ENCODE peak calls at places on chromosomes 12 and 14, in four cellular contexts. One of them, this sample, is unnamed.

GRCh38 chr12:107374136-107374535 is 280.8 kb upstream of the CRY1 start:
- DNase-seq in GM12878: no peak
- DNase-seq in sigmoid colon: no peak
- DNase-seq in ovary: no peak
- DNase-seq in this sample: no peak

GRCh38 chr12:80033457-80033856 is 65.9 kb upstream of the OTOGL start:
- DNase-seq in GM12878: no peak
- DNase-seq in sigmoid colon: no peak
- DNase-seq in ovary: no peak
- DNase-seq in this sample: no peak

GRCh38 chr12:132505105-132505851 is 15.3 kb downstream of the FBRSL1 start:
- DNase-seq in GM12878: no peak
- DNase-seq in sigmoid colon: no peak
- DNase-seq in ovary: no peak
- DNase-seq in this sample: peak; percentile 47

GRCh38 chr12:47799357-47799955 is 20.2 kb downstream of the HDAC7 start:
- DNase-seq in GM12878: no peak
- DNase-seq in sigmoid colon: peak; percentile 88
- DNase-seq in ovary: no peak
- DNase-seq in this sample: peak; percentile 69

GRCh38 chr12:104925501-104925900 is 32.6 kb downstream of the SLC41A2 start:
- DNase-seq in GM12878: no peak
- DNase-seq in sigmoid colon: no peak
- DNase-seq in ovary: no peak
- DNase-seq in this sample: no peak

GRCh38 chr12:53586745-53587144 is 39.4 kb downstream of the ATF7 start:
- DNase-seq in GM12878: no peak
- DNase-seq in sigmoid colon: no peak
- DNase-seq in ovary: no peak
- DNase-seq in this sample: no peak

GRCh38 chr14:105685003-105685402 is 158.6 kb downstream of the TMEM121 start:
- DNase-seq in GM12878: no peak
- DNase-seq in sigmoid colon: no peak
- DNase-seq in ovary: no peak
- DNase-seq in this sample: no peak

GRCh38 chr12:40375076-40375475 is 150.3 kb downstream of the LRRK2 start:
- DNase-seq in GM12878: no peak
- DNase-seq in sigmoid colon: no peak
- DNase-seq in ovary: no peak
- DNase-seq in this sample: no peak

GRCh38 chr12:106885546-106886249 is 70.0 kb upstream of the TMEM263 start:
- DNase-seq in GM12878: no peak
- DNase-seq in sigmoid colon: no peak
- DNase-seq in ovary: no peak
- DNase-seq in this sample: no peak

GRCh38 chr12:78210894-78211302 is 380.2 kb downstream of the NAV3 start:
- DNase-seq in GM12878: no peak
- DNase-seq in sigmoid colon: no peak
- DNase-seq in ovary: no peak
- DNase-seq in this sample: no peak

GRCh38 chr14:52553002-52553670 is 500 bp downstream of the GPR137C start:
- DNase-seq in GM12878: no peak
- DNase-seq in sigmoid colon: peak; percentile 75
- DNase-seq in ovary: peak; percentile 28
- DNase-seq in this sample: peak; percentile 25

GRCh38 chr12:95820096-95820703 is 29.6 kb upstream of the NTN4 start:
- DNase-seq in GM12878: no peak
- DNase-seq in sigmoid colon: no peak
- DNase-seq in ovary: no peak
- DNase-seq in this sample: no peak

GRCh38 chr14:100594625-100594951 is 7.4 kb upstream of the BEGAIN start:
- DNase-seq in GM12878: no peak
- DNase-seq in sigmoid colon: peak; percentile 53
- DNase-seq in ovary: no peak
- DNase-seq in this sample: peak; percentile 4

GRCh38 chr12:54370218-54370730 is 6.0 kb upstream of the GPR84 start:
- DNase-seq in GM12878: no peak
- DNase-seq in sigmoid colon: peak; percentile 92
- DNase-seq in ovary: peak; percentile 79
- DNase-seq in this sample: peak; percentile 72

GRCh38 chr14:36509056-36509917 is 10.7 kb downstream of the NKX2-1 start:
- DNase-seq in GM12878: no peak
- DNase-seq in sigmoid colon: no peak
- DNase-seq in ovary: no peak
- DNase-seq in this sample: no peak

GRCh38 chr14:67359775-67360468 is at the start of the genes ATP6V1D and EIF2S1:
- DNase-seq in GM12878: peak; percentile 98
- DNase-seq in sigmoid colon: peak; percentile 100
- DNase-seq in ovary: peak; percentile 99
- DNase-seq in this sample: peak; percentile 99

GRCh38 chr12:11710906-11711305 is 61.4 kb downstream of the ETV6 start:
- DNase-seq in GM12878: no peak
- DNase-seq in sigmoid colon: no peak
- DNase-seq in ovary: no peak
- DNase-seq in this sample: no peak

GRCh38 chr12:25119020-25119419 is 75.9 kb downstream of the DNAI7 start:
- DNase-seq in GM12878: no peak
- DNase-seq in sigmoid colon: no peak
- DNase-seq in ovary: no peak
- DNase-seq in this sample: no peak

GRCh38 chr14:63542231-63542999 is 762 bp downstream of the PPP2R5E start:
- DNase-seq in GM12878: no peak
- DNase-seq in sigmoid colon: no peak
- DNase-seq in ovary: peak; percentile 12
- DNase-seq in this sample: no peak

GRCh38 chr14:71532790-71533189 is 399.4 kb upstream of the RGS6 start:
- DNase-seq in GM12878: no peak
- DNase-seq in sigmoid colon: no peak
- DNase-seq in ovary: no peak
- DNase-seq in this sample: no peak

GRCh38 chr14:69554500-69554899 is 20.2 kb downstream of the CCDC177 start:
- DNase-seq in GM12878: no peak
- DNase-seq in sigmoid colon: no peak
- DNase-seq in ovary: no peak
- DNase-seq in this sample: no peak

GRCh38 chr14:70013269-70013873 is 134.2 kb downstream of the SMOC1 start:
- DNase-seq in GM12878: no peak
- DNase-seq in sigmoid colon: no peak
- DNase-seq in ovary: no peak
- DNase-seq in this sample: no peak

GRCh38 chr14:104803280-104803915 is 2.5 kb downstream of the ZBTB42 start:
- DNase-seq in GM12878: no peak
- DNase-seq in sigmoid colon: no peak
- DNase-seq in ovary: no peak
- DNase-seq in this sample: no peak

GRCh38 chr12:54390176-54390667 is 5.7 kb upstream of the ZNF385A start:
- DNase-seq in GM12878: no peak
- DNase-seq in sigmoid colon: no peak
- DNase-seq in ovary: no peak
- DNase-seq in this sample: peak; percentile 13

GRCh38 chr12:26817183-26817591 is 15.8 kb downstream of the ITPR2 start:
- DNase-seq in GM12878: no peak
- DNase-seq in sigmoid colon: no peak
- DNase-seq in ovary: no peak
- DNase-seq in this sample: no peak

GRCh38 chr14:95515080-95515489 is 1.4 kb downstream of the SYNE3 start:
- DNase-seq in GM12878: no peak
- DNase-seq in sigmoid colon: peak; percentile 78
- DNase-seq in ovary: peak; percentile 61
- DNase-seq in this sample: peak; percentile 67

GRCh38 chr14:75063491-75064204 is at the start of gene ACYP1:
- DNase-seq in GM12878: peak; percentile 56
- DNase-seq in sigmoid colon: peak; percentile 97
- DNase-seq in ovary: peak; percentile 89
- DNase-seq in this sample: peak; percentile 93

GRCh38 chr14:81165188-81165587 is 55.6 kb downstream of the GTF2A1 start:
- DNase-seq in GM12878: no peak
- DNase-seq in sigmoid colon: no peak
- DNase-seq in ovary: no peak
- DNase-seq in this sample: no peak

GRCh38 chr14:87615822-87616679 is 376.9 kb downstream of the GALC start:
- DNase-seq in GM12878: no peak
- DNase-seq in sigmoid colon: peak; percentile 63
- DNase-seq in ovary: peak; percentile 8
- DNase-seq in this sample: peak; percentile 21

GRCh38 chr14:68783408-68784297 is 9.2 kb downstream of the ZFP36L1 start:
- DNase-seq in GM12878: no peak
- DNase-seq in sigmoid colon: peak; percentile 58
- DNase-seq in ovary: no peak
- DNase-seq in this sample: no peak

GRCh38 chr14:46197856-46198255 is 453.7 kb downstream of the RPL10L start:
- DNase-seq in GM12878: no peak
- DNase-seq in sigmoid colon: no peak
- DNase-seq in ovary: no peak
- DNase-seq in this sample: no peak

GRCh38 chr12:10901427-10901826 is 7.9 kb downstream of the TAS2R13 start:
- DNase-seq in GM12878: no peak
- DNase-seq in sigmoid colon: no peak
- DNase-seq in ovary: no peak
- DNase-seq in this sample: no peak

GRCh38 chr14:35229495-35230089 is 62.6 kb upstream of the PSMA6 start:
- DNase-seq in GM12878: no peak
- DNase-seq in sigmoid colon: no peak
- DNase-seq in ovary: no peak
- DNase-seq in this sample: no peak

GRCh38 chr14:45085004-45085403 is 1.1 kb downstream of the PRPF39 start:
- DNase-seq in GM12878: no peak
- DNase-seq in sigmoid colon: no peak
- DNase-seq in ovary: no peak
- DNase-seq in this sample: no peak

GRCh38 chr14:65479386-65479785 is 66.9 kb downstream of the FUT8 start:
- DNase-seq in GM12878: no peak
- DNase-seq in sigmoid colon: no peak
- DNase-seq in ovary: no peak
- DNase-seq in this sample: no peak
- H3K36me3 ChIP-seq in GM12878: no peaks in the 10 kb centered on the region
- H3K36me3 ChIP-seq in sigmoid colon: no peaks in the 10 kb centered on the region
- H3K36me3 ChIP-seq in ovary: no peaks in the 10 kb centered on the region
- H3K36me3 ChIP-seq in this sample: no peaks in the 10 kb centered on the region

DNA sequence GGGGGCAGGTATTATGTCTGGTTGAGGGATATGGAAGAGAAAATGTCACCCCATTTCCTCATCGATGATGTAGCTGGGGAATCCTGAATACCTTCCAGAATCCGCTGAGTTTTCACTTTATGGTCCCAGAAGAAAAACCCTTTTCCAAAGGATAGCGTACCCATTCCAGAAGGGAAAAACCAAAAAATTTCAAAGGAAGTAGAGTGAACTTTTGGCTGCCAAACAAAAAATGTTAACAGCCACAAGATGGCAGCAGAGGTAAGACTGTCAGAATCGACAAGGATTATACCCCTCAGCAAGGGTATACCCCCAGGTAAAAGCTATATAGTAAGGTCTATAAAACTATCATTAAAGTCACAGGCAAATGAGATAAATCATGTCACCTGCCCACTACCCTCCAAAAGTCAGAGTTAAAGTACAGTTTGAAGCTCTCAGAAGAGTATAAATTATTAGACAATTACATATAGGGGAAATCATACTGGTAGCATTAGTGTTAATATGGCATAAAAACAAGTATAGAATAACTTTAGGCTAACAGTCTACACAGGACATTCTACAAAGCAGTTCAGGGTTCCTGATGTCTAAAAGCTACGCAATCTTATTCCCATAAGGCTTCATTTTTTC is 18.0 kb downstream of the ACIN1 start:
- DNase-seq in GM12878: no peak
- DNase-seq in sigmoid colon: no peak
- DNase-seq in ovary: no peak
- DNase-seq in this sample: no peak
- H3K36me3 ChIP-seq in GM12878: peaks cover 25% of the 10 kb centered on the region
- H3K36me3 ChIP-seq in sigmoid colon: peaks cover 68% of the 10 kb centered on the region
- H3K36me3 ChIP-seq in ovary: no peaks in the 10 kb centered on the region
- H3K36me3 ChIP-seq in this sample: peaks cover 97% of the 10 kb centered on the region

GRCh38 chr12:108675792-108676191 is 42.1 kb upstream of the SELPLG start:
- DNase-seq in GM12878: no peak
- DNase-seq in sigmoid colon: no peak
- DNase-seq in ovary: no peak
- DNase-seq in this sample: no peak
- H3K36me3 ChIP-seq in GM12878: peaks cover 6% of the 10 kb centered on the region
- H3K36me3 ChIP-seq in sigmoid colon: no peaks in the 10 kb centered on the region
- H3K36me3 ChIP-seq in ovary: no peaks in the 10 kb centered on the region
- H3K36me3 ChIP-seq in this sample: peaks cover 39% of the 10 kb centered on the region

GRCh38 chr12:359091-359490 is 30.0 kb downstream of the KDM5A start:
- DNase-seq in GM12878: no peak
- DNase-seq in sigmoid colon: no peak
- DNase-seq in ovary: no peak
- DNase-seq in this sample: no peak
- H3K36me3 ChIP-seq in GM12878: peaks cover 5% of the 10 kb centered on the region
- H3K36me3 ChIP-seq in sigmoid colon: peaks cover 3% of the 10 kb centered on the region
- H3K36me3 ChIP-seq in ovary: no peaks in the 10 kb centered on the region
- H3K36me3 ChIP-seq in this sample: peaks cover 96% of the 10 kb centered on the region

DNA sequence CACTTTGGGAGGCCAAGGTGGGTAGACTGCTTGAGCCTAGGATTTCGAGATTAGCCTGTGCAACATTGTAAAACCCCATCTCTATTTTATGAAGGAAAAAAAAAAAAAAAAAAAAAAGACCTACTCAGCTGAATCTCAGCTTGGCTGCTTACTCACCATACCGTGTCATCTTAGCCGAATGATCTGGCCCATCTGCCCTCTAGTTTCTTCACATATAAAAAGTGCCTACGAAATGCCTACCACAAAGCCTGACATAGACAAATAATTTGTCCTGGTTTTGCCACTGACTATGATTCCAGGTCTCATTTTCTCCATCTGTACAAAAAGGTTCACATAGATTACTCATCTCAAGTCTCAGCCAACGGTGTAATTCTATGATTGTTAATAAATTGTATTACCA is 10.1 kb downstream of the DIABLO start:
- DNase-seq in GM12878: no peak
- DNase-seq in sigmoid colon: no peak
- DNase-seq in ovary: no peak
- DNase-seq in this sample: no peak
- H3K36me3 ChIP-seq in GM12878: peaks cover 5% of the 10 kb centered on the region
- H3K36me3 ChIP-seq in sigmoid colon: peaks cover 53% of the 10 kb centered on the region
- H3K36me3 ChIP-seq in ovary: no peaks in the 10 kb centered on the region
- H3K36me3 ChIP-seq in this sample: peaks cover 99% of the 10 kb centered on the region

DNA sequence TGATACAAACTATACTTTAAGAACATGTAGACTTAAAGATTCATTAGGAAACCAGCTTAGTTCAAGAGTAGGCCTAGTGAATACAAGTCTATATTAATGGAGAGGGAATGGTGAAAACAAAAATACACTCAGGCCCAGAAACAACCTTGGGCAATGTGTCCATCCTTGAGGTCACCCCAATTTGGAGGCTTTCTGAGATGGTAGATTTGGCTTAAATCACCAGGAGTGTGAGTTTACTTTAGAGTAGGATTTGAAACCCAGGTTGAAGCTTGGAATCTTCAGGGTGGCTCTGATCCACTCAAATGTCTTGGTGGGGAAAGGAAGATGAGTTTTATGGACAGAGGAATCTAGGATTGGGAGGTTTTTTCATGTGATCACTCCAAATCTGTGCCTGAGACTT is 10.5 kb downstream of the LDHB start:
- DNase-seq in GM12878: no peak
- DNase-seq in sigmoid colon: no peak
- DNase-seq in ovary: no peak
- DNase-seq in this sample: no peak
- H3K36me3 ChIP-seq in GM12878: peaks cover 6% of the 10 kb centered on the region
- H3K36me3 ChIP-seq in sigmoid colon: peaks cover 43% of the 10 kb centered on the region
- H3K36me3 ChIP-seq in ovary: no peaks in the 10 kb centered on the region
- H3K36me3 ChIP-seq in this sample: peaks cover 81% of the 10 kb centered on the region

GRCh38 chr12:57173089-57173488 is 25.7 kb upstream of the LRP1-AS start:
- DNase-seq in GM12878: no peak
- DNase-seq in sigmoid colon: no peak
- DNase-seq in ovary: no peak
- DNase-seq in this sample: no peak
- H3K36me3 ChIP-seq in GM12878: no peaks in the 10 kb centered on the region
- H3K36me3 ChIP-seq in sigmoid colon: peaks cover 57% of the 10 kb centered on the region
- H3K36me3 ChIP-seq in ovary: no peaks in the 10 kb centered on the region
- H3K36me3 ChIP-seq in this sample: peaks cover 66% of the 10 kb centered on the region

This sample was measured in left ventricle myocardium inferior.